ENCODE peak calls at places on chromosome 9, in nine cellular contexts. N is trophoblast cell, V is OCI-LY7, Z is GM23248, U is astrocyte, D is IMR-90, C is neuronal stem cell, J is fibroblast of lung, Y is endothelial cell of umbilical vein. R is an unnamed sample. For H3K4me1, the result is how much of the 10 kb centered on the place peaks cover.

GRCh38 chr9:125484632-125485282 is 222.3 kb downstream of the MAPKAP1 start:
- DNase-seq in N (no peak), V (no peak), Z (peak), U (peak), D (peak), C (no peak), J (peak), Y (peak), R (no peak)

GRCh38 chr9:85703398-85703797 is 38.4 kb downstream of the AGTPBP1 start:
- DNase-seq in N (no peak), V (no peak), Z (peak), U (peak), D (no peak), C (no peak), J (peak), Y (no peak), R (no peak)

GRCh38 chr9:72440383-72440782 is 75.4 kb upstream of the ZFAND5 start:
- DNase-seq in N (no peak), V (no peak), Z (no peak), U (no peak), D (no peak), C (no peak), J (no peak), Y (no peak), R (no peak)

GRCh38 chr9:128819716-128820664 is 1.7 kb downstream of the ENDOG start:
- DNase-seq in N (no peak), V (no peak), Z (peak), U (no peak), D (no peak), C (no peak), J (no peak), Y (no peak), R (no peak)

GRCh38 chr9:32554107-32554506 is 1.7 kb upstream of the TOPORS start:
- DNase-seq in N (no peak), V (no peak), Z (peak), U (no peak), D (peak), C (no peak), J (no peak), Y (peak), R (no peak)

GRCh38 chr9:129270903-129271431 is 92.9 kb upstream of the IER5L start:
- DNase-seq in N (no peak), V (peak), Z (peak), U (peak), D (peak), C (no peak), J (peak), Y (no peak), R (no peak)

GRCh38 chr9:99778308-99778707 is 43.4 kb upstream of the NR4A3 start:
- DNase-seq in N (no peak), V (no peak), Z (peak), U (peak), D (peak), C (no peak), J (peak), Y (peak), R (peak)

GRCh38 chr9:3576358-3576757 is 50.6 kb upstream of the RFX3 start:
- DNase-seq in N (no peak), V (no peak), Z (no peak), U (no peak), D (no peak), C (no peak), J (no peak), Y (no peak), R (no peak)

GRCh38 chr9:16563446-16563845 is 307.0 kb downstream of the BNC2 start:
- DNase-seq in N (no peak), V (no peak), Z (no peak), U (no peak), D (peak), C (no peak), J (no peak), Y (no peak), R (no peak)

GRCh38 chr9:137321726-137322361 is 19.8 kb upstream of the NRARP start:
- DNase-seq in N (no peak), V (no peak), Z (no peak), U (no peak), D (no peak), C (no peak), J (no peak), Y (no peak), R (no peak)

GRCh38 chr9:133347515-133347984 is 381 bp downstream of the MED22 start:
- DNase-seq in N (no peak), V (peak), Z (peak), U (no peak), D (no peak), C (peak), J (peak), Y (peak), R (no peak)

GRCh38 chr9:31674264-31674663 is 710.2 kb upstream of the ACO1 start:
- DNase-seq in N (no peak), V (no peak), Z (peak), U (peak), D (no peak), C (no peak), J (peak), Y (no peak), R (no peak)

GRCh38 chr9:74642376-74642775 is 145.2 kb downstream of the RORB start:
- DNase-seq in N (no peak), V (no peak), Z (no peak), U (no peak), D (no peak), C (no peak), J (no peak), Y (no peak), R (no peak)

GRCh38 chr9:35882265-35882848 is 12.2 kb upstream of the OR13J1 start:
- DNase-seq in N (peak), V (peak), Z (peak), U (peak), D (peak), C (peak), J (peak), Y (peak), R (peak)

GRCh38 chr9:116515541-116515940 is 171.6 kb upstream of the TRIM32 start:
- DNase-seq in N (no peak), V (no peak), Z (no peak), U (no peak), D (no peak), C (no peak), J (no peak), Y (no peak), R (no peak)

GRCh38 chr9:132027752-132028666 is 51.7 kb downstream of the MED27 start:
- DNase-seq in N (no peak), V (no peak), Z (peak), U (no peak), D (peak), C (no peak), J (no peak), Y (no peak), R (no peak)

GRCh38 chr9:133706651-133707050 is 31.5 kb downstream of the SARDH start:
- DNase-seq in N (no peak), V (no peak), Z (no peak), U (no peak), D (no peak), C (no peak), J (no peak), Y (no peak), R (no peak)

GRCh38 chr9:133972041-133972970 is 19.8 kb downstream of the VAV2 start:
- DNase-seq in N (no peak), V (no peak), Z (no peak), U (no peak), D (no peak), C (no peak), J (no peak), Y (no peak), R (peak)

DNA sequence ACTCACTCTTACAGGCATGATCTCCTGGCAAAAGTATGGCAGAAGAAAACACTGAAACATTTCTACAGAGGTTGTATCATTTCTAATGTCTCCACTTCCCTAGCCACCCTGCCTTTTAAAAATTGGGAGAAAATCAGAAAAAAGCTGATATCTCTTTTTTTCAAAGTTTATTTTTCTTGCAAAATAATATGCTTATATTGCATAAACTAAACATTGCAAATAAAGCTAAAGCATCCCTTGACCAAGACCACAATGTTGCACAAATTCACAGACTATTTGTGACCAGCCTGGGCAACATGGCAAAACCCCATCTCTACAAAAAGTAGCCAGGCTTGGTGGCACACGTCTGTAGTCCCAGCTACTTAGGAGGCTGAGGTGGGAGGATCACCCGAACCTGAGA is 183.3 kb upstream of the ELAVL2 start:
- DNase-seq in N (no peak), V (no peak), Z (no peak), U (no peak), D (no peak), C (no peak), J (no peak), Y (no peak), R (no peak)
- H3K4me3 ChIP-seq in N (no peak), V (no peak), Z (no peak), U (no peak), D (no peak), C (no peak), J (no peak), Y (no peak), R (no peak)

GRCh38 chr9:127781821-127782220 is 3.4 kb upstream of the SH2D3C start:
- DNase-seq in N (no peak), V (no peak), Z (no peak), U (no peak), D (no peak), C (no peak), J (no peak), Y (peak), R (no peak)
- H3K4me2 ChIP-seq in N (no peak), V (peak), Z (no peak), U (no peak), D (no peak), C (no peak), J (no peak), Y (peak), R (no peak)

GRCh38 chr9:136089697-136090045 is 5.4 kb downstream of the NACC2 start:
- DNase-seq in N (no peak), V (peak), Z (peak), U (no peak), D (peak), C (no peak), J (peak), Y (peak), R (no peak)
- H3K4me1 ChIP-seq in N (under half), V (under half), Z (under half), U (under half), D (under half), C (under half), J (under half), Y (under half), R (under half)

GRCh38 chr9:27107241-27107640 is 1.8 kb upstream of the TEK start:
- DNase-seq in N (no peak), V (no peak), Z (no peak), U (no peak), D (no peak), C (no peak), J (no peak), Y (no peak), R (no peak)

GRCh38 chr9:27109621-27110020 is 596 bp downstream of the TEK start:
- DNase-seq in N (no peak), V (no peak), Z (peak), U (no peak), D (no peak), C (no peak), J (no peak), Y (no peak), R (no peak)

GRCh38 chr9:27112235-27112634 is 3.2 kb downstream of the TEK start:
- DNase-seq in N (no peak), V (no peak), Z (no peak), U (no peak), D (no peak), C (no peak), J (no peak), Y (no peak), R (no peak)

GRCh38 chr9:27108981-27109541 is at the start of gene TEK:
- DNase-seq in N (no peak), V (no peak), Z (peak), U (peak), D (peak), C (peak), J (peak), Y (peak), R (no peak)

DNA sequence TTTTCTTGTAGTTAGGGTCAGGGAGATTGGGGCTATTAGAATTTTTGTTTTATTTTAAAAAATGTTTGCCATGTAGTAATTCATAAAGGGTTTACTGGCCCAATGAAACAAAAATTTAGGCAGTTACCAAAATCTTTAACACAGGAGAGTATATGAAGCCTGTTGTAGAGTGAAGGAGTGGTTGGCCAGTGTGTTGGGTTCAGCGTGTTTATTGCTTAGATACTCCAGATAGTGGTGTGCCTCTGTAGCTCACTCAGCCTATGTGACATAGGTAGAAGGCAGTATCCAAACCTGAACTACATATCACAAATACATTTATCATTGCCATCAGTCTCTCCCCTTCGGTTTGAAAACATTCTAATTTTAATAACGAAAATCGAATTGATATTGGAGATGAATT is 1.2 kb downstream of the TEK start:
- DNase-seq in N (no peak), V (no peak), Z (no peak), U (no peak), D (no peak), C (no peak), J (no peak), Y (peak), R (no peak)
- H3K4me3 ChIP-seq in N (no peak), V (no peak), Z (peak), U (peak), D (peak), C (peak), J (no peak), Y (peak), R (no peak)

GRCh38 chr9:69671904-69672827 is at the start of gene APBA1:
- DNase-seq in N (peak), V (no peak), Z (peak), U (peak), D (peak), C (peak), J (peak), Y (peak), R (no peak)
- H3K4me2 ChIP-seq in N (peak), V (peak), Z (peak), U (peak), D (peak), C (peak), J (peak), Y (peak), R (peak)

GRCh38 chr9:101510344-101510940 is 23.2 kb upstream of the RNF20 start:
- DNase-seq in N (no peak), V (no peak), Z (no peak), U (no peak), D (no peak), C (no peak), J (no peak), Y (no peak), R (no peak)
- H3K4me1 ChIP-seq in N (under half), V (under half), Z (under half), U (under half), D (under half), C (under half), J (under half), Y (under half), R (under half)

GRCh38 chr9:87865626-87866025 is 17.1 kb upstream of the SPATA31E1 start:
- DNase-seq in N (no peak), V (no peak), Z (no peak), U (no peak), D (peak), C (no peak), J (no peak), Y (no peak), R (no peak)
- H3K4me3 ChIP-seq in N (no peak), V (no peak), Z (no peak), U (no peak), D (no peak), C (no peak), J (no peak), Y (no peak), R (no peak)

DNA sequence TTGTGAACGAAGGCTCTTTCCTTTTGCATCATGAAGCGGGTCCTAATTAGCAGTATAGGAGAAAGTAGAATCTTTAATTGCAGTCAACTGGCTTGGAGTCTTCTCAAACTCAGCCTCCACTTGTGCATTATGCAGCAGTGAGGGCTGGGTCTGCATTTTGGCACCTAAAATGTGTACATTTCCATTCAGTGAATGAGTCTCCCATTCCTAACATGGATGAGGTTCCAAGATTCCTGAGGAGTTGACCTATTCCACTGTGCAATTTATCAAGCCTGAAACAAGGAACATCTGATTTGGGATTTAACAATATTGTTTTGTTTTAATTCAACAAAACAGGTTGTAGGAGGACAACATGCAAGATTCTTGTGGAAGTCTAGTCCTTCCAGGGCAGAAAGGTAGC is 171.8 kb upstream of the S1PR3 start:
- DNase-seq in N (no peak), V (no peak), Z (no peak), U (peak), D (no peak), C (no peak), J (peak), Y (no peak), R (no peak)
- H3K4me2 ChIP-seq in N (no peak), V (no peak), Z (no peak), U (peak), D (no peak), C (no peak), J (no peak), Y (no peak), R (no peak)

DNA sequence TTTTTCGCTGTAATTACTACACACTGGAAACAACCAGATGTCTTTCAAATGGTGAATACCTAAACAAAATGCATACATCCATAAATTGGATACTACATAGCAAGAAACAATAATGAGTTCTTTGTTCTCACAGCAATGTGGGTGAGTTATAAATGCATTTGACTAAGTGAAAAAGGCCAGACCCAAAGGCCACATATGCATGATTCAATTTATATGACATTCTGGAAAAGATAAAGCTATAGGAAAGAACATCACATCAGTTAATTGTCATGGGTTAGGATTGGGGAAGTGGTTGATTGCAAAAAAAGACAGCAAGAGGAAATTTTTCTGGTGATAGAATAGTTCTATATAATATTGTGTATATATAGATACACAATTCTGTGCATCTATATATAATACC is 198.9 kb downstream of the CYLC2 start:
- DNase-seq in N (no peak), V (no peak), Z (no peak), U (no peak), D (no peak), C (no peak), J (no peak), Y (no peak), R (no peak)
- H3K4me1 ChIP-seq in N (under half), V (under half), Z (under half), U (under half), D (under half), C (under half), J (under half), Y (under half), R (under half)

R was measured in PC-9.